ENCODE peak calls at places on chromosomes 12 and 14, in nine cellular contexts. One of them, this sample, is unnamed.

GRCh38 chr12:111584959-111585358 is 14.2 kb downstream of the ATXN2 start:
- DNase-seq in A549: peak; percentile 18
- DNase-seq in GM23338: no peak
- DNase-seq in Panc1: no peak
- DNase-seq in GM12878: no peak
- DNase-seq in K562: no peak
- DNase-seq in SK-N-SH: no peak
- DNase-seq in HepG2: no peak
- DNase-seq in HCT116: no peak
- DNase-seq in this sample: no peak

GRCh38 chr12:123808167-123808566 is 46.1 kb downstream of the DNAH10 start:
- DNase-seq in A549: peak; percentile 74
- DNase-seq in GM23338: peak; percentile 51
- DNase-seq in Panc1: no peak
- DNase-seq in GM12878: no peak
- DNase-seq in K562: peak; percentile 50
- DNase-seq in SK-N-SH: peak; percentile 44
- DNase-seq in HepG2: peak; percentile 16
- DNase-seq in HCT116: peak; percentile 6
- DNase-seq in this sample: peak; percentile 11

GRCh38 chr12:14410841-14411569 is 45.5 kb downstream of the ATF7IP start:
- DNase-seq in A549: no peak
- DNase-seq in GM23338: no peak
- DNase-seq in Panc1: no peak
- DNase-seq in GM12878: no peak
- DNase-seq in K562: no peak
- DNase-seq in SK-N-SH: no peak
- DNase-seq in HepG2: no peak
- DNase-seq in HCT116: no peak
- DNase-seq in this sample: no peak

GRCh38 chr14:37512173-37512572 is 82.9 kb downstream of the FOXA1 start:
- DNase-seq in A549: no peak
- DNase-seq in GM23338: no peak
- DNase-seq in Panc1: no peak
- DNase-seq in GM12878: no peak
- DNase-seq in K562: no peak
- DNase-seq in SK-N-SH: no peak
- DNase-seq in HepG2: no peak
- DNase-seq in HCT116: no peak
- DNase-seq in this sample: no peak

GRCh38 chr14:29426083-29426482 is 501.6 kb downstream of the PRKD1 start:
- DNase-seq in A549: no peak
- DNase-seq in GM23338: no peak
- DNase-seq in Panc1: no peak
- DNase-seq in GM12878: no peak
- DNase-seq in K562: no peak
- DNase-seq in SK-N-SH: no peak
- DNase-seq in HepG2: no peak
- DNase-seq in HCT116: no peak
- DNase-seq in this sample: no peak

GRCh38 chr12:91778091-91778819 is 367.4 kb downstream of the BTG1 start:
- DNase-seq in A549: no peak
- DNase-seq in GM23338: no peak
- DNase-seq in Panc1: no peak
- DNase-seq in GM12878: peak; percentile 26
- DNase-seq in K562: no peak
- DNase-seq in SK-N-SH: no peak
- DNase-seq in HepG2: no peak
- DNase-seq in HCT116: peak; percentile 26
- DNase-seq in this sample: no peak

GRCh38 chr12:90253142-90253541 is 544.5 kb upstream of the ATP2B1 start:
- DNase-seq in A549: no peak
- DNase-seq in GM23338: no peak
- DNase-seq in Panc1: no peak
- DNase-seq in GM12878: no peak
- DNase-seq in K562: no peak
- DNase-seq in SK-N-SH: no peak
- DNase-seq in HepG2: no peak
- DNase-seq in HCT116: no peak
- DNase-seq in this sample: no peak

GRCh38 chr12:130849561-130850417 is 10.7 kb upstream of the STX2 start:
- DNase-seq in A549: no peak
- DNase-seq in GM23338: peak; percentile 94
- DNase-seq in Panc1: no peak
- DNase-seq in GM12878: no peak
- DNase-seq in K562: no peak
- DNase-seq in SK-N-SH: no peak
- DNase-seq in HepG2: peak; percentile 89
- DNase-seq in HCT116: no peak
- DNase-seq in this sample: no peak

GRCh38 chr12:2498961-2499500 is 295.7 kb upstream of the FKBP4 start:
- DNase-seq in A549: no peak
- DNase-seq in GM23338: peak; percentile 10
- DNase-seq in Panc1: no peak
- DNase-seq in GM12878: no peak
- DNase-seq in K562: no peak
- DNase-seq in SK-N-SH: no peak
- DNase-seq in HepG2: no peak
- DNase-seq in HCT116: no peak
- DNase-seq in this sample: no peak

GRCh38 chr12:65442418-65442817 is 163.9 kb downstream of the MSRB3 start:
- DNase-seq in A549: no peak
- DNase-seq in GM23338: no peak
- DNase-seq in Panc1: no peak
- DNase-seq in GM12878: no peak
- DNase-seq in K562: no peak
- DNase-seq in SK-N-SH: no peak
- DNase-seq in HepG2: no peak
- DNase-seq in HCT116: no peak
- DNase-seq in this sample: no peak

GRCh38 chr14:40463886-40464285 is 1031.7 kb upstream of the FBXO33 start:
- DNase-seq in A549: no peak
- DNase-seq in GM23338: no peak
- DNase-seq in Panc1: no peak
- DNase-seq in GM12878: no peak
- DNase-seq in K562: no peak
- DNase-seq in SK-N-SH: no peak
- DNase-seq in HepG2: no peak
- DNase-seq in HCT116: no peak
- DNase-seq in this sample: no peak

GRCh38 chr12:14366211-14366762 is 805 bp downstream of the ATF7IP start:
- DNase-seq in A549: no peak
- DNase-seq in GM23338: no peak
- DNase-seq in Panc1: no peak
- DNase-seq in GM12878: no peak
- DNase-seq in K562: no peak
- DNase-seq in SK-N-SH: no peak
- DNase-seq in HepG2: peak; percentile 28
- DNase-seq in HCT116: no peak
- DNase-seq in this sample: no peak

GRCh38 chr14:89236846-89237245 is 180.2 kb downstream of the FOXN3 start:
- DNase-seq in A549: no peak
- DNase-seq in GM23338: no peak
- DNase-seq in Panc1: no peak
- DNase-seq in GM12878: no peak
- DNase-seq in K562: no peak
- DNase-seq in SK-N-SH: no peak
- DNase-seq in HepG2: no peak
- DNase-seq in HCT116: no peak
- DNase-seq in this sample: no peak

GRCh38 chr12:123150804-123151678 is at the start of gene PITPNM2:
- DNase-seq in A549: peak; percentile 57
- DNase-seq in GM23338: peak; percentile 78
- DNase-seq in Panc1: no peak
- DNase-seq in GM12878: no peak
- DNase-seq in K562: peak; percentile 87
- DNase-seq in SK-N-SH: peak; percentile 90
- DNase-seq in HepG2: no peak
- DNase-seq in HCT116: no peak
- DNase-seq in this sample: peak; percentile 30

GRCh38 chr12:95239216-95239615 is 21.6 kb downstream of the VEZT start:
- DNase-seq in A549: no peak
- DNase-seq in GM23338: no peak
- DNase-seq in Panc1: no peak
- DNase-seq in GM12878: no peak
- DNase-seq in K562: no peak
- DNase-seq in SK-N-SH: no peak
- DNase-seq in HepG2: peak; percentile 37
- DNase-seq in HCT116: no peak
- DNase-seq in this sample: no peak

GRCh38 chr12:3882896-3883564 is 9.8 kb upstream of the PARP11 start:
- DNase-seq in A549: peak; percentile 22
- DNase-seq in GM23338: peak; percentile 63
- DNase-seq in Panc1: no peak
- DNase-seq in GM12878: no peak
- DNase-seq in K562: no peak
- DNase-seq in SK-N-SH: no peak
- DNase-seq in HepG2: peak; percentile 29
- DNase-seq in HCT116: peak; percentile 4
- DNase-seq in this sample: no peak

GRCh38 chr14:103683139-103683538 is 32.1 kb downstream of the XRCC3 start:
- DNase-seq in A549: no peak
- DNase-seq in GM23338: no peak
- DNase-seq in Panc1: no peak
- DNase-seq in GM12878: no peak
- DNase-seq in K562: no peak
- DNase-seq in SK-N-SH: no peak
- DNase-seq in HepG2: no peak
- DNase-seq in HCT116: no peak
- DNase-seq in this sample: no peak

GRCh38 chr14:61244051-61244450 is 37.1 kb downstream of the TMEM30B start:
- DNase-seq in A549: no peak
- DNase-seq in GM23338: no peak
- DNase-seq in Panc1: no peak
- DNase-seq in GM12878: no peak
- DNase-seq in K562: no peak
- DNase-seq in SK-N-SH: no peak
- DNase-seq in HepG2: no peak
- DNase-seq in HCT116: no peak
- DNase-seq in this sample: no peak
- TF ChIP-seq REST in A549: no peak
- TF ChIP-seq REST in GM23338: no peak
- TF ChIP-seq REST in Panc1: no peak
- TF ChIP-seq REST in GM12878: no peak
- TF ChIP-seq REST in K562: no peak
- TF ChIP-seq REST in SK-N-SH: no peak
- TF ChIP-seq REST in HepG2: no peak
- TF ChIP-seq REST in HCT116: no peak
- TF ChIP-seq REST in this sample: no peak

GRCh38 chr14:99034711-99035171 is 237.3 kb downstream of the BCL11B start:
- DNase-seq in A549: no peak
- DNase-seq in GM23338: peak; percentile 69
- DNase-seq in Panc1: no peak
- DNase-seq in GM12878: no peak
- DNase-seq in K562: no peak
- DNase-seq in SK-N-SH: no peak
- DNase-seq in HepG2: no peak
- DNase-seq in HCT116: no peak
- DNase-seq in this sample: peak; percentile 47
- H3K4me3 ChIP-seq in A549: no peak overlapping the region
- H3K4me3 ChIP-seq in GM23338: no peak overlapping the region
- H3K4me3 ChIP-seq in Panc1: no peak overlapping the region
- H3K4me3 ChIP-seq in GM12878: no peak overlapping the region
- H3K4me3 ChIP-seq in K562: no peak overlapping the region
- H3K4me3 ChIP-seq in SK-N-SH: no peak overlapping the region
- H3K4me3 ChIP-seq in HepG2: no peak overlapping the region
- H3K4me3 ChIP-seq in HCT116: no peak overlapping the region
- H3K4me3 ChIP-seq in this sample: peak overlapping the region; percentile 49

DNA sequence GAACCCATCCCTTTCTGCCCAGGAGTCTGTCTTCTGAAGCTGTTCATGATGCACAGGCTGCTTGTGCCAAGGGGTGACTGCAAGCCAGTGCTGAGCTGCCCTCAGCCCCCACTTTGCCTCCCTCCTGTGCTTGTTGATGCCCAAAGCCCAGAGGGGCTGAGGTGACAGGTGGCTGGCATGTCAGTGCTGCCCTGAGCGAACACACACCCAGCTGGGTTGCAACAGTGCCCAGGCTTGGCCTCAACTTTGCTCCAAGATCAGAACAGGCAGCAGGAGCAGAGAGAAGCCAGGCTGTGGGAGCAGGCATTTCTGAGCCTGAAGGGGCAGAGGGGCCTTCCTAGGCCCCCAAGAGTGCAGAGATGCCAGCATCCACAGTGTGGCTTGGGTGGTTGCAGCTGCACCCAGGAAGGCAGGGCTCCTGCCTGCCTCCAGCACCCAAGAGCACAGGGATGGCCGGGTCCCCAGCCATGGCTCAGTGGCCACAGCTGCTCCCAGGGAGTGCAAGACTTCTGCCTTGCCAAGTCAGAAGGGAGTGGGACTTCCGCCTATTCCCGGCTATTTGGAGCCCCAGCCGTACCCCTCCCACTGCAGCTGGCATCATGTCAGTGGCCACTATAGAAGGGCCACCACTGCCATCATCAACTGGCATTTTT is 83.1 kb downstream of the SLC16A7 start:
- DNase-seq in A549: no peak
- DNase-seq in GM23338: no peak
- DNase-seq in Panc1: no peak
- DNase-seq in GM12878: no peak
- DNase-seq in K562: no peak
- DNase-seq in SK-N-SH: no peak
- DNase-seq in HepG2: no peak
- DNase-seq in HCT116: no peak
- DNase-seq in this sample: no peak
- TF ChIP-seq REST in A549: no peak
- TF ChIP-seq REST in GM23338: no peak
- TF ChIP-seq REST in Panc1: no peak
- TF ChIP-seq REST in GM12878: no peak
- TF ChIP-seq REST in K562: no peak
- TF ChIP-seq REST in SK-N-SH: no peak
- TF ChIP-seq REST in HepG2: no peak
- TF ChIP-seq REST in HCT116: no peak
- TF ChIP-seq REST in this sample: no peak

GRCh38 chr12:131894313-131894860 is at the start of gene ULK1:
- DNase-seq in A549: peak; percentile 96
- DNase-seq in GM23338: peak; percentile 95
- DNase-seq in Panc1: no peak
- DNase-seq in GM12878: peak; percentile 16
- DNase-seq in K562: peak; percentile 99
- DNase-seq in SK-N-SH: peak; percentile 100
- DNase-seq in HepG2: peak; percentile 70
- DNase-seq in HCT116: peak; percentile 64
- DNase-seq in this sample: peak; percentile 81

GRCh38 chr12:131895640-131896079 is 1.2 kb downstream of the ULK1 start:
- DNase-seq in A549: no peak
- DNase-seq in GM23338: no peak
- DNase-seq in Panc1: no peak
- DNase-seq in GM12878: no peak
- DNase-seq in K562: no peak
- DNase-seq in SK-N-SH: no peak
- DNase-seq in HepG2: no peak
- DNase-seq in HCT116: no peak
- DNase-seq in this sample: no peak

GRCh38 chr12:131892711-131893604 is 1.5 kb upstream of the ULK1 start:
- DNase-seq in A549: peak; percentile 4
- DNase-seq in GM23338: no peak
- DNase-seq in Panc1: no peak
- DNase-seq in GM12878: no peak
- DNase-seq in K562: no peak
- DNase-seq in SK-N-SH: no peak
- DNase-seq in HepG2: no peak
- DNase-seq in HCT116: no peak
- DNase-seq in this sample: no peak

GRCh38 chr12:131894981-131895639 is 688 bp downstream of the ULK1 start:
- DNase-seq in A549: no peak
- DNase-seq in GM23338: no peak
- DNase-seq in Panc1: no peak
- DNase-seq in GM12878: no peak
- DNase-seq in K562: peak; percentile 35
- DNase-seq in SK-N-SH: peak; percentile 53
- DNase-seq in HepG2: no peak
- DNase-seq in HCT116: no peak
- DNase-seq in this sample: no peak

GRCh38 chr12:131893605-131894312 is 663 bp upstream of the ULK1 start:
- DNase-seq in A549: no peak
- DNase-seq in GM23338: no peak
- DNase-seq in Panc1: no peak
- DNase-seq in GM12878: no peak
- DNase-seq in K562: no peak
- DNase-seq in SK-N-SH: no peak
- DNase-seq in HepG2: no peak
- DNase-seq in HCT116: no peak
- DNase-seq in this sample: no peak
- H3K4me3 ChIP-seq in A549: peak overlapping the region; percentile 93
- H3K4me3 ChIP-seq in GM23338: peak overlapping the region; percentile 38
- H3K4me3 ChIP-seq in Panc1: peak overlapping the region; percentile 25
- H3K4me3 ChIP-seq in GM12878: no peak overlapping the region
- H3K4me3 ChIP-seq in K562: no peak overlapping the region
- H3K4me3 ChIP-seq in SK-N-SH: no peak overlapping the region
- H3K4me3 ChIP-seq in HepG2: peak overlapping the region; percentile 20
- H3K4me3 ChIP-seq in HCT116: no peak overlapping the region
- H3K4me3 ChIP-seq in this sample: peak overlapping the region; percentile 39